ENCODE peak calls at places on chromosome 6, in four cellular contexts. One of them, this sample, is unnamed.

GRCh38 chr6:436308-437041 is 44.9 kb downstream of the IRF4 start:
- DNase-seq in pancreas: no peak
- DNase-seq in astrocyte: peak; percentile 70
- DNase-seq in HL-60: no peak
- DNase-seq in this sample: no peak

GRCh38 chr6:167112421-167112820 is 10.5 kb upstream of the CCR6 start:
- DNase-seq in pancreas: no peak
- DNase-seq in astrocyte: no peak
- DNase-seq in HL-60: no peak
- DNase-seq in this sample: no peak

GRCh38 chr6:31794866-31795615 is 511 bp downstream of the VARS1 start:
- DNase-seq in pancreas: peak; percentile 89
- DNase-seq in astrocyte: no peak
- DNase-seq in HL-60: peak; percentile 67
- DNase-seq in this sample: no peak

GRCh38 chr6:129621252-129621651 is 88.7 kb downstream of the ARHGAP18 start:
- DNase-seq in pancreas: no peak
- DNase-seq in astrocyte: no peak
- DNase-seq in HL-60: peak; percentile 21
- DNase-seq in this sample: no peak

GRCh38 chr6:91166271-91166670 is 579.4 kb upstream of the MAP3K7 start:
- DNase-seq in astrocyte: peak; percentile 42
- DNase-seq in HL-60: no peak
- DNase-seq in pancreas: no peak
- DNase-seq in this sample: no peak

GRCh38 chr6:170076466-170077165 is 214.3 kb downstream of the DLL1 start:
- DNase-seq in HL-60: peak; percentile 57
- DNase-seq in astrocyte: no peak
- DNase-seq in pancreas: no peak
- DNase-seq in this sample: no peak

GRCh38 chr6:122766256-122766655 is 13.3 kb upstream of the FABP7 start:
- DNase-seq in HL-60: no peak
- DNase-seq in astrocyte: no peak
- DNase-seq in pancreas: no peak
- DNase-seq in this sample: no peak

GRCh38 chr6:167515873-167516507 is 191.1 kb downstream of the TTLL2 start:
- DNase-seq in astrocyte: no peak
- DNase-seq in HL-60: no peak
- DNase-seq in pancreas: no peak
- DNase-seq in this sample: no peak

GRCh38 chr6:131130546-131130925 is 4.7 kb upstream of the AKAP7 start:
- DNase-seq in pancreas: no peak
- DNase-seq in astrocyte: no peak
- DNase-seq in HL-60: no peak
- DNase-seq in this sample: no peak

GRCh38 chr6:107636486-107636885 is 146.6 kb downstream of the SOBP start:
- DNase-seq in pancreas: no peak
- DNase-seq in astrocyte: no peak
- DNase-seq in HL-60: no peak
- DNase-seq in this sample: no peak

GRCh38 chr6:122789078-122789861 is at the start of gene SMPDL3A:
- DNase-seq in astrocyte: peak; percentile 91
- DNase-seq in HL-60: peak; percentile 12
- DNase-seq in pancreas: peak; percentile 91
- DNase-seq in this sample: peak; percentile 39

GRCh38 chr6:49915035-49915434 is 48.7 kb upstream of the CRISP1 start:
- DNase-seq in astrocyte: no peak
- DNase-seq in pancreas: no peak
- DNase-seq in HL-60: no peak
- DNase-seq in this sample: no peak

GRCh38 chr6:16713597-16713996 is 47.7 kb downstream of the ATXN1 start:
- DNase-seq in pancreas: no peak
- DNase-seq in astrocyte: no peak
- DNase-seq in HL-60: no peak
- DNase-seq in this sample: no peak

GRCh38 chr6:126625019-126625418 is 285.1 kb downstream of the CENPW start:
- DNase-seq in astrocyte: peak; percentile 16
- DNase-seq in HL-60: no peak
- DNase-seq in pancreas: no peak
- DNase-seq in this sample: peak; percentile 29

GRCh38 chr6:19806971-19807396 is 30.2 kb upstream of the ID4 start:
- DNase-seq in HL-60: no peak
- DNase-seq in pancreas: peak; percentile 66
- DNase-seq in astrocyte: no peak
- DNase-seq in this sample: no peak

GRCh38 chr6:37173573-37174195 is 3.7 kb downstream of the PIM1 start:
- DNase-seq in pancreas: no peak
- DNase-seq in astrocyte: no peak
- DNase-seq in HL-60: no peak
- DNase-seq in this sample: no peak

GRCh38 chr6:79062708-79063107 is 15.3 kb downstream of the PHIP start:
- DNase-seq in pancreas: no peak
- DNase-seq in astrocyte: no peak
- DNase-seq in HL-60: no peak
- DNase-seq in this sample: no peak

GRCh38 chr6:9593566-9593965 is 821.3 kb downstream of the TFAP2A start:
- DNase-seq in pancreas: no peak
- DNase-seq in astrocyte: no peak
- DNase-seq in HL-60: no peak
- DNase-seq in this sample: no peak

GRCh38 chr6:13373488-13373886 is 45.1 kb upstream of the TBC1D7 start:
- DNase-seq in pancreas: no peak
- DNase-seq in astrocyte: no peak
- DNase-seq in HL-60: no peak
- DNase-seq in this sample: no peak

GRCh38 chr6:130503146-130503545 is 137.3 kb downstream of the TMEM200A start:
- DNase-seq in HL-60: no peak
- DNase-seq in pancreas: no peak
- DNase-seq in astrocyte: peak; percentile 68
- DNase-seq in this sample: no peak

GRCh38 chr6:79028641-79029314 is 49.3 kb downstream of the PHIP start:
- DNase-seq in astrocyte: peak; percentile 16
- DNase-seq in HL-60: no peak
- DNase-seq in pancreas: no peak
- DNase-seq in this sample: no peak

GRCh38 chr6:3424185-3424927 is 32.5 kb downstream of the SLC22A23 start:
- DNase-seq in astrocyte: no peak
- DNase-seq in pancreas: no peak
- DNase-seq in HL-60: no peak
- DNase-seq in this sample: no peak

GRCh38 chr6:120320481-120321162 is 971.1 kb upstream of the MAN1A1 start:
- DNase-seq in pancreas: no peak
- DNase-seq in HL-60: no peak
- DNase-seq in astrocyte: no peak
- DNase-seq in this sample: no peak

GRCh38 chr6:111646034-111646433 is 40.4 kb upstream of the TRAF3IP2 start:
- DNase-seq in pancreas: no peak
- DNase-seq in HL-60: no peak
- DNase-seq in astrocyte: no peak
- DNase-seq in this sample: no peak
- H3K27ac ChIP-seq in pancreas: no peak overlapping the region
- H3K27ac ChIP-seq in HL-60: no peak overlapping the region
- H3K27ac ChIP-seq in astrocyte: no peak overlapping the region
- H3K27ac ChIP-seq in this sample: no peak overlapping the region

DNA sequence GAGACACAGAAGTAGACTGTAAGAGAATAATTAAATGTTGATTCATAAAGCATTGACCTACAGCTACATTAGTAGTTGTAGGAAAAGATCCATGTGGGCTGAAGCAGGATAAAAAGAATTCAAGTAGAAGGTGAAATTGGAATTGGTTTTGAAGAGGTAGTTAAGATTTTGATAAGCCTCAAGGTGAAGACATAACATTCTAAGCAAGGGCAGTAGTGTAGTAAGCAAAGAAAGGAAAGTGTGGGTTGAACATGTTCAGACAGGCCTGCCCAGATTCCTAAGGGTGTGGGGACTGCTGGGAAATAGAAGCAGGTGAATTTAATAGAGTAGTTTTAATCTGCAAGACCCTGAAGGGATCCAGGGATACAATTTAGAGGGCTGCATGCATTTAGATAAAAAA is 19.0 kb downstream of the TAB2 start:
- DNase-seq in HL-60: no peak
- DNase-seq in astrocyte: no peak
- DNase-seq in pancreas: no peak
- DNase-seq in this sample: no peak
- H3K4me3 ChIP-seq in HL-60: no peak overlapping the region
- H3K4me3 ChIP-seq in astrocyte: no peak overlapping the region
- H3K4me3 ChIP-seq in pancreas: no peak overlapping the region
- H3K4me3 ChIP-seq in this sample: no peak overlapping the region

GRCh38 chr6:159971341-159972178 is 2.7 kb downstream of the IGF2R start:
- DNase-seq in pancreas: no peak
- DNase-seq in HL-60: no peak
- DNase-seq in astrocyte: no peak
- DNase-seq in this sample: no peak
- H3K27ac ChIP-seq in pancreas: no peak overlapping the region
- H3K27ac ChIP-seq in HL-60: no peak overlapping the region
- H3K27ac ChIP-seq in astrocyte: no peak overlapping the region
- H3K27ac ChIP-seq in this sample: no peak overlapping the region

GRCh38 chr6:26576407-26576843 is 20.3 kb upstream of the ABT1 start:
- DNase-seq in pancreas: no peak
- DNase-seq in HL-60: peak; percentile 47
- DNase-seq in astrocyte: no peak
- DNase-seq in this sample: no peak
- H3K4me3 ChIP-seq in pancreas: no peak overlapping the region
- H3K4me3 ChIP-seq in HL-60: no peak overlapping the region
- H3K4me3 ChIP-seq in astrocyte: peak overlapping the region; percentile 66
- H3K4me3 ChIP-seq in this sample: peak overlapping the region; percentile 8

DNA sequence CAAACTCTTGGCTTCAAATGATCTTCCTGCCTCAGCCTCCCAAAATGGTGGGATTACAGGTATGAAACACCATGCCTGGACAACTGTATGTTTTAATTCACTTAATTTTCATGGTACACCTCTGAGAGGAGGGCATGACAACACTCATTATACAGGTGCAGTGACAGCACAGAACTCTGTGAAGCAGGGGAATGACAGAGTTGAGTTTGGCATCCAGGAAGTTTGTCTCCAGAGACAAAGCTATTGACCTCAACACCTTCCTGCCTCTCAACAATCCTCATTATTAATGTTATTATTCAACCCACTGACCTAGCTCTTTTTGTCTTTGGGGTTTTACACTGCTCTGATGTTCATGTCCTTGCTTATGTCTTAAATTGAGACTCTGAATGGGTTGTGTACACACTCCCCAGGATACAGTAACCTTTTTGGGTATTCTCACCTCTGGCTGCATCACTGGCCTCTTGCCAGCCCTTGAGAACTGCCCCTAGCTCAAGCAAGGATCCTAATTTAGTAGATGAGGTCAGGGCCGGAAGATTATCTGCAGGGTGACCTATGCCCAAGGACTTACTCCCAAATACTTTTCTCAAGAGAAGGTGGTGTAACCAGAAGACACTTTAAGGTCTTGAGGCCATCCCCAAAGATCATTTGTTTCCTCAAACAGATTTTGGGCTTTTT is 13.1 kb upstream of the IER3 start:
- DNase-seq in astrocyte: no peak
- DNase-seq in pancreas: no peak
- DNase-seq in HL-60: no peak
- DNase-seq in this sample: no peak
- H3K27ac ChIP-seq in astrocyte: peak overlapping the region; percentile 50
- H3K27ac ChIP-seq in pancreas: no peak overlapping the region
- H3K27ac ChIP-seq in HL-60: no peak overlapping the region
- H3K27ac ChIP-seq in this sample: no peak overlapping the region

GRCh38 chr6:40588070-40588384 is 863 bp upstream of the LRFN2 start:
- DNase-seq in pancreas: no peak
- DNase-seq in HL-60: no peak
- DNase-seq in astrocyte: no peak
- DNase-seq in this sample: no peak
- H3K4me3 ChIP-seq in pancreas: no peak overlapping the region
- H3K4me3 ChIP-seq in HL-60: no peak overlapping the region
- H3K4me3 ChIP-seq in astrocyte: no peak overlapping the region
- H3K4me3 ChIP-seq in this sample: peak overlapping the region; percentile 59

GRCh38 chr6:26554669-26555504 is 16.7 kb downstream of the HMGN4 start:
- DNase-seq in HL-60: peak; percentile 49
- DNase-seq in pancreas: no peak
- DNase-seq in astrocyte: peak; percentile 39
- DNase-seq in this sample: no peak
- H3K27ac ChIP-seq in HL-60: no peak overlapping the region
- H3K27ac ChIP-seq in pancreas: peak overlapping the region; percentile 23
- H3K27ac ChIP-seq in astrocyte: peak overlapping the region; percentile 21
- H3K27ac ChIP-seq in this sample: no peak overlapping the region

GRCh38 chr6:20900396-20901160 is 366.3 kb downstream of the CDKAL1 start:
- DNase-seq in astrocyte: no peak
- DNase-seq in HL-60: no peak
- DNase-seq in pancreas: no peak
- DNase-seq in this sample: no peak
- H3K4me3 ChIP-seq in astrocyte: no peak overlapping the region
- H3K4me3 ChIP-seq in HL-60: no peak overlapping the region
- H3K4me3 ChIP-seq in pancreas: no peak overlapping the region
- H3K4me3 ChIP-seq in this sample: no peak overlapping the region

DNA sequence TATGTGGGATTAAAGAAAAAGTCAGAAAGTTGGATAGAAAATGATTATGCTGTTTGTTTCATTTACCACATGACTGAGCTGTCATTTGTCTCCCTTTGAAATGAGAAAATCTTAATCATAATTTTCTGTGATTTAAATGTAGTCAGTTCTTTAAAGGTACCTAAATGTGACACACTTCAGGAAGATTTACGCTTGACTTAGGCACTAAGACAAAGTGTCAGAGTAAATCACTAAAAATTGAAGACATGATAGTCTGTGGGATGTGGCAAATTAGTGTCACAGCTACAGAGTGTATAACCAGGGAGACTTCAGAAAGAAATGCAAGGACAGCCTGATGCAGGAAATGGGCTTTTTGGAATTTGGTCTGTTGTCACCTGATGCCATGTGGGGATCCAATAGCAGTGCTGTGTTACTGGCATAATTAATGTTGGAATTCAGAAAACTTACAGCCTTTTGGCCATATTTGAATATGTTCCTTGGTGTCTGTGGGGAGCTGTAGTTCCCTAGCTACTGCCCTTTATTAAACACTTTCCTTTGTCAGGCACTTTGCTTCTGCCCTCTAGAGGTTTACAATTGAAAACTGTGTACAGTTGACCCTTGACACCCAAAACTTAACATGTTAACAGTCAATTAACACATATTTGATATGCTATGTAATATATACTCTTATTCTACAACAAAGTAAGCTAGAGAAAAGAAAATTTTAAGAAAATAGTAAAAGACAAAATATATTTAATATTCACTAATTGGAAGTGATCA is 493.8 kb downstream of the UTRN start:
- DNase-seq in pancreas: no peak
- DNase-seq in astrocyte: no peak
- DNase-seq in HL-60: no peak
- DNase-seq in this sample: no peak
- H3K27ac ChIP-seq in pancreas: no peak overlapping the region
- H3K27ac ChIP-seq in astrocyte: no peak overlapping the region
- H3K27ac ChIP-seq in HL-60: no peak overlapping the region
- H3K27ac ChIP-seq in this sample: no peak overlapping the region